ENCODE peak calls at places on chromosomes 12 and 14, in seven cellular contexts. One of them, this sample, is unnamed. For H3K4me1, the result is how much of the 10 kb centered on the place peaks cover.

GRCh38 chr12:32612658-32613614 is 66.2 kb upstream of the DNM1L start:
- DNase-seq in psoas muscle: no peak
- DNase-seq in right lobe of liver: no peak
- DNase-seq in stomach: no peak
- DNase-seq in H1: no peak
- DNase-seq in tibial nerve: no peak
- DNase-seq in small intestine: peak
- DNase-seq in this sample: no peak

GRCh38 chr14:102795060-102795925 is 18.0 kb downstream of the TRAF3 start:
- DNase-seq in psoas muscle: peak
- DNase-seq in right lobe of liver: peak
- DNase-seq in stomach: peak
- DNase-seq in H1: no peak
- DNase-seq in tibial nerve: peak
- DNase-seq in small intestine: peak
- DNase-seq in this sample: no peak

GRCh38 chr12:24482044-24482443 is 466.9 kb downstream of the BCAT1 start:
- DNase-seq in psoas muscle: no peak
- DNase-seq in right lobe of liver: no peak
- DNase-seq in stomach: no peak
- DNase-seq in H1: no peak
- DNase-seq in tibial nerve: no peak
- DNase-seq in small intestine: no peak
- DNase-seq in this sample: no peak

GRCh38 chr12:96241484-96242256 is 47.5 kb downstream of the ELK3 start:
- DNase-seq in psoas muscle: peak
- DNase-seq in right lobe of liver: no peak
- DNase-seq in stomach: no peak
- DNase-seq in H1: no peak
- DNase-seq in tibial nerve: no peak
- DNase-seq in small intestine: peak
- DNase-seq in this sample: peak

GRCh38 chr12:10661338-10661737 is 12.5 kb downstream of the STYK1 start:
- DNase-seq in psoas muscle: no peak
- DNase-seq in right lobe of liver: no peak
- DNase-seq in stomach: no peak
- DNase-seq in H1: no peak
- DNase-seq in tibial nerve: no peak
- DNase-seq in small intestine: peak
- DNase-seq in this sample: no peak

GRCh38 chr12:91506461-91506860 is 323.8 kb upstream of the DCN start:
- DNase-seq in psoas muscle: no peak
- DNase-seq in right lobe of liver: no peak
- DNase-seq in stomach: no peak
- DNase-seq in H1: no peak
- DNase-seq in tibial nerve: no peak
- DNase-seq in small intestine: no peak
- DNase-seq in this sample: no peak

GRCh38 chr12:100359248-100359647 is 2.4 kb downstream of the SLC17A8 start:
- DNase-seq in psoas muscle: no peak
- DNase-seq in right lobe of liver: no peak
- DNase-seq in stomach: no peak
- DNase-seq in H1: no peak
- DNase-seq in tibial nerve: no peak
- DNase-seq in small intestine: no peak
- DNase-seq in this sample: no peak

GRCh38 chr12:46438719-46439319 is 66.2 kb upstream of the SLC38A2 start:
- DNase-seq in psoas muscle: no peak
- DNase-seq in right lobe of liver: no peak
- DNase-seq in stomach: no peak
- DNase-seq in H1: no peak
- DNase-seq in tibial nerve: no peak
- DNase-seq in small intestine: no peak
- DNase-seq in this sample: no peak

GRCh38 chr12:116179384-116179783 is 98.1 kb downstream of the MED13L start:
- DNase-seq in psoas muscle: no peak
- DNase-seq in right lobe of liver: no peak
- DNase-seq in stomach: no peak
- DNase-seq in H1: no peak
- DNase-seq in tibial nerve: no peak
- DNase-seq in small intestine: no peak
- DNase-seq in this sample: no peak

GRCh38 chr14:90299408-90299807 is 32.3 kb downstream of the NRDE2 start:
- DNase-seq in psoas muscle: peak
- DNase-seq in right lobe of liver: no peak
- DNase-seq in stomach: peak
- DNase-seq in H1: no peak
- DNase-seq in tibial nerve: no peak
- DNase-seq in small intestine: no peak
- DNase-seq in this sample: no peak

GRCh38 chr14:104388631-104389325 is 190.8 kb upstream of the C14orf180 start:
- DNase-seq in psoas muscle: no peak
- DNase-seq in right lobe of liver: no peak
- DNase-seq in stomach: peak
- DNase-seq in H1: no peak
- DNase-seq in tibial nerve: no peak
- DNase-seq in small intestine: no peak
- DNase-seq in this sample: no peak

GRCh38 chr12:123064356-123064755 is 83.9 kb downstream of the ARL6IP4 start:
- DNase-seq in psoas muscle: peak
- DNase-seq in right lobe of liver: peak
- DNase-seq in stomach: no peak
- DNase-seq in H1: no peak
- DNase-seq in tibial nerve: no peak
- DNase-seq in small intestine: no peak
- DNase-seq in this sample: no peak

GRCh38 chr12:121404734-121405133 is 4.8 kb downstream of the RNF34 start:
- DNase-seq in psoas muscle: no peak
- DNase-seq in right lobe of liver: no peak
- DNase-seq in stomach: peak
- DNase-seq in H1: no peak
- DNase-seq in tibial nerve: no peak
- DNase-seq in small intestine: peak
- DNase-seq in this sample: no peak

GRCh38 chr14:24110060-24110459 is 4.5 kb upstream of the DCAF11 start:
- DNase-seq in psoas muscle: no peak
- DNase-seq in right lobe of liver: no peak
- DNase-seq in stomach: no peak
- DNase-seq in H1: no peak
- DNase-seq in tibial nerve: no peak
- DNase-seq in small intestine: no peak
- DNase-seq in this sample: no peak

GRCh38 chr12:102144221-102144620 is 24.2 kb downstream of the PARPBP start:
- DNase-seq in psoas muscle: no peak
- DNase-seq in right lobe of liver: no peak
- DNase-seq in stomach: no peak
- DNase-seq in H1: no peak
- DNase-seq in tibial nerve: no peak
- DNase-seq in small intestine: no peak
- DNase-seq in this sample: no peak

GRCh38 chr14:104143521-104144452 is 5.4 kb downstream of the KIF26A start:
- DNase-seq in psoas muscle: peak
- DNase-seq in right lobe of liver: peak
- DNase-seq in stomach: peak
- DNase-seq in H1: peak
- DNase-seq in tibial nerve: no peak
- DNase-seq in small intestine: no peak
- DNase-seq in this sample: no peak

GRCh38 chr12:58530421-58531067 is 389.8 kb downstream of the LRIG3 start:
- DNase-seq in psoas muscle: no peak
- DNase-seq in right lobe of liver: no peak
- DNase-seq in stomach: no peak
- DNase-seq in H1: no peak
- DNase-seq in tibial nerve: no peak
- DNase-seq in small intestine: no peak
- DNase-seq in this sample: no peak

GRCh38 chr12:44154128-44154527 is 318.2 kb downstream of the TMEM117 start:
- DNase-seq in psoas muscle: no peak
- DNase-seq in right lobe of liver: no peak
- DNase-seq in stomach: no peak
- DNase-seq in H1: no peak
- DNase-seq in tibial nerve: no peak
- DNase-seq in small intestine: no peak
- DNase-seq in this sample: no peak

GRCh38 chr14:99737956-99738667 is 54.0 kb downstream of the CYP46A1 start:
- DNase-seq in psoas muscle: no peak
- DNase-seq in right lobe of liver: peak
- DNase-seq in stomach: peak
- DNase-seq in H1: no peak
- DNase-seq in tibial nerve: no peak
- DNase-seq in small intestine: no peak
- DNase-seq in this sample: no peak

GRCh38 chr12:24226745-24227350 is 277.4 kb upstream of the SOX5 start:
- DNase-seq in psoas muscle: peak
- DNase-seq in right lobe of liver: no peak
- DNase-seq in stomach: no peak
- DNase-seq in H1: no peak
- DNase-seq in tibial nerve: no peak
- DNase-seq in small intestine: no peak
- DNase-seq in this sample: no peak

GRCh38 chr14:34966413-34966812 is 16.4 kb upstream of the SRP54 start:
- DNase-seq in psoas muscle: no peak
- DNase-seq in right lobe of liver: no peak
- DNase-seq in stomach: no peak
- DNase-seq in H1: peak
- DNase-seq in tibial nerve: no peak
- DNase-seq in small intestine: no peak
- DNase-seq in this sample: no peak

GRCh38 chr12:52524898-52525591 is 4.9 kb upstream of the KRT5 start:
- DNase-seq in psoas muscle: no peak
- DNase-seq in right lobe of liver: no peak
- DNase-seq in stomach: no peak
- DNase-seq in H1: peak
- DNase-seq in tibial nerve: no peak
- DNase-seq in small intestine: no peak
- DNase-seq in this sample: no peak

GRCh38 chr12:119803391-119803791 is 73.7 kb downstream of the CIT start:
- DNase-seq in psoas muscle: peak
- DNase-seq in right lobe of liver: no peak
- DNase-seq in stomach: no peak
- DNase-seq in H1: peak
- DNase-seq in tibial nerve: peak
- DNase-seq in small intestine: no peak
- DNase-seq in this sample: no peak

GRCh38 chr12:91142184-91142583 is 30.9 kb upstream of the LUM start:
- DNase-seq in psoas muscle: no peak
- DNase-seq in right lobe of liver: no peak
- DNase-seq in stomach: no peak
- DNase-seq in H1: no peak
- DNase-seq in tibial nerve: no peak
- DNase-seq in small intestine: no peak
- DNase-seq in this sample: no peak

GRCh38 chr14:102325791-102326345 is 6.3 kb downstream of the ZNF839 start:
- DNase-seq in psoas muscle: no peak
- DNase-seq in right lobe of liver: no peak
- DNase-seq in stomach: no peak
- DNase-seq in H1: no peak
- DNase-seq in tibial nerve: no peak
- DNase-seq in small intestine: no peak
- DNase-seq in this sample: no peak

GRCh38 chr12:32603858-32604257 is 75.2 kb upstream of the DNM1L start:
- DNase-seq in psoas muscle: no peak
- DNase-seq in right lobe of liver: no peak
- DNase-seq in stomach: no peak
- DNase-seq in H1: no peak
- DNase-seq in tibial nerve: no peak
- DNase-seq in small intestine: no peak
- DNase-seq in this sample: no peak

GRCh38 chr12:674272-674781 is 11.1 kb upstream of the NINJ2 start:
- DNase-seq in psoas muscle: no peak
- DNase-seq in right lobe of liver: no peak
- DNase-seq in stomach: no peak
- DNase-seq in H1: no peak
- DNase-seq in tibial nerve: no peak
- DNase-seq in small intestine: peak
- DNase-seq in this sample: peak

GRCh38 chr14:32426596-32427408 is 97.7 kb downstream of the AKAP6 start:
- DNase-seq in psoas muscle: no peak
- DNase-seq in right lobe of liver: no peak
- DNase-seq in stomach: no peak
- DNase-seq in H1: no peak
- DNase-seq in tibial nerve: no peak
- DNase-seq in small intestine: no peak
- DNase-seq in this sample: no peak

GRCh38 chr12:65430571-65431306 is 152.3 kb downstream of the MSRB3 start:
- DNase-seq in psoas muscle: no peak
- DNase-seq in right lobe of liver: no peak
- DNase-seq in stomach: no peak
- DNase-seq in H1: no peak
- DNase-seq in tibial nerve: no peak
- DNase-seq in small intestine: no peak
- DNase-seq in this sample: no peak

GRCh38 chr12:52041695-52042123 is 9.5 kb upstream of the NR4A1 start:
- DNase-seq in psoas muscle: no peak
- DNase-seq in right lobe of liver: no peak
- DNase-seq in stomach: peak
- DNase-seq in H1: no peak
- DNase-seq in tibial nerve: no peak
- DNase-seq in small intestine: no peak
- DNase-seq in this sample: no peak

GRCh38 chr12:79688376-79689040 is 2.3 kb downstream of the PAWR start:
- DNase-seq in psoas muscle: no peak
- DNase-seq in right lobe of liver: no peak
- DNase-seq in stomach: no peak
- DNase-seq in H1: no peak
- DNase-seq in tibial nerve: no peak
- DNase-seq in small intestine: no peak
- DNase-seq in this sample: no peak
- H3K4me1 ChIP-seq in psoas muscle: under half
- H3K4me1 ChIP-seq in right lobe of liver: under half
- H3K4me1 ChIP-seq in stomach: under half
- H3K4me1 ChIP-seq in H1: under half
- H3K4me1 ChIP-seq in tibial nerve: under half
- H3K4me1 ChIP-seq in small intestine: under half
- H3K4me1 ChIP-seq in this sample: under half

GRCh38 chr12:28033538-28033915 is 61.0 kb upstream of the PTHLH start:
- DNase-seq in psoas muscle: no peak
- DNase-seq in right lobe of liver: no peak
- DNase-seq in stomach: no peak
- DNase-seq in H1: no peak
- DNase-seq in tibial nerve: no peak
- DNase-seq in small intestine: no peak
- DNase-seq in this sample: no peak
- H3K27ac ChIP-seq in psoas muscle: no peak
- H3K27ac ChIP-seq in right lobe of liver: no peak
- H3K27ac ChIP-seq in stomach: no peak
- H3K27ac ChIP-seq in H1: no peak
- H3K27ac ChIP-seq in tibial nerve: no peak
- H3K27ac ChIP-seq in small intestine: no peak
- H3K27ac ChIP-seq in this sample: no peak

GRCh38 chr12:28958553-28959195 is 190.4 kb upstream of the FAR2 start:
- DNase-seq in psoas muscle: no peak
- DNase-seq in right lobe of liver: no peak
- DNase-seq in stomach: no peak
- DNase-seq in H1: no peak
- DNase-seq in tibial nerve: no peak
- DNase-seq in small intestine: no peak
- DNase-seq in this sample: no peak
- H3K4me1 ChIP-seq in psoas muscle: under half
- H3K4me1 ChIP-seq in right lobe of liver: under half
- H3K4me1 ChIP-seq in stomach: under half
- H3K4me1 ChIP-seq in H1: under half
- H3K4me1 ChIP-seq in tibial nerve: under half
- H3K4me1 ChIP-seq in small intestine: under half
- H3K4me1 ChIP-seq in this sample: under half

GRCh38 chr14:57071639-57072038 is 197.1 kb downstream of the EXOC5 start:
- DNase-seq in psoas muscle: no peak
- DNase-seq in right lobe of liver: no peak
- DNase-seq in stomach: no peak
- DNase-seq in H1: no peak
- DNase-seq in tibial nerve: no peak
- DNase-seq in small intestine: no peak
- DNase-seq in this sample: no peak
- H3K27ac ChIP-seq in psoas muscle: no peak
- H3K27ac ChIP-seq in right lobe of liver: no peak
- H3K27ac ChIP-seq in stomach: no peak
- H3K27ac ChIP-seq in H1: no peak
- H3K27ac ChIP-seq in tibial nerve: no peak
- H3K27ac ChIP-seq in small intestine: no peak
- H3K27ac ChIP-seq in this sample: no peak

This sample was measured in effector memory CD4-positive, alpha-beta T cell.